ENCODE peak calls at places on chromosomes 16 and 17, in four cellular contexts. One of them, this sample, is unnamed.

GRCh38 chr17:14282700-14283099 is 18.2 kb upstream of the HS3ST3B1 start:
- DNase-seq in T-helper 9 cell: no peak
- DNase-seq in SJCRH30: no peak
- DNase-seq in B cell: no peak
- DNase-seq in this sample: no peak

GRCh38 chr17:2967515-2967914 is 95.9 kb downstream of the OR1D5 start:
- DNase-seq in SJCRH30: no peak
- DNase-seq in T-helper 9 cell: no peak
- DNase-seq in B cell: no peak
- DNase-seq in this sample: no peak

GRCh38 chr16:3022697-3023414 is 886 bp downstream of the HCFC1R1 start:
- DNase-seq in B cell: no peak
- DNase-seq in SJCRH30: peak; percentile 24
- DNase-seq in T-helper 9 cell: no peak
- DNase-seq in this sample: no peak

GRCh38 chr17:1480747-1481465 is 11.6 kb downstream of the MYO1C start:
- DNase-seq in SJCRH30: no peak
- DNase-seq in T-helper 9 cell: no peak
- DNase-seq in B cell: no peak
- DNase-seq in this sample: no peak

GRCh38 chr17:83076930-83077329 is 2.5 kb upstream of the METRNL start:
- DNase-seq in T-helper 9 cell: no peak
- DNase-seq in SJCRH30: no peak
- DNase-seq in B cell: no peak
- DNase-seq in this sample: no peak

GRCh38 chr16:80231888-80232287 is 308.9 kb upstream of the DYNLRB2 start:
- DNase-seq in T-helper 9 cell: no peak
- DNase-seq in B cell: no peak
- DNase-seq in SJCRH30: no peak
- DNase-seq in this sample: no peak

GRCh38 chr16:58614212-58614611 is 15.4 kb downstream of the CNOT1 start:
- DNase-seq in SJCRH30: no peak
- DNase-seq in B cell: no peak
- DNase-seq in T-helper 9 cell: no peak
- DNase-seq in this sample: no peak

GRCh38 chr17:79046501-79047280 is 22.7 kb downstream of the C1QTNF1 start:
- DNase-seq in T-helper 9 cell: no peak
- DNase-seq in SJCRH30: peak; percentile 95
- DNase-seq in B cell: no peak
- DNase-seq in this sample: no peak

GRCh38 chr17:60665602-60666001 is 12.0 kb upstream of the BCAS3 start:
- DNase-seq in T-helper 9 cell: no peak
- DNase-seq in B cell: no peak
- DNase-seq in SJCRH30: no peak
- DNase-seq in this sample: no peak

GRCh38 chr16:71645450-71645849 is 19.5 kb downstream of the MARVELD3 start:
- DNase-seq in B cell: no peak
- DNase-seq in T-helper 9 cell: no peak
- DNase-seq in SJCRH30: no peak
- DNase-seq in this sample: no peak

GRCh38 chr17:33330877-33331276 is 37.8 kb upstream of the ASIC2 start:
- DNase-seq in T-helper 9 cell: no peak
- DNase-seq in SJCRH30: no peak
- DNase-seq in B cell: no peak
- DNase-seq in this sample: no peak

GRCh38 chr16:81264386-81264785 is 25.9 kb downstream of the BCO1 start:
- DNase-seq in B cell: no peak
- DNase-seq in SJCRH30: no peak
- DNase-seq in T-helper 9 cell: no peak
- DNase-seq in this sample: no peak

GRCh38 chr17:28864991-28865849 is 10.4 kb downstream of the ERAL1 start:
- DNase-seq in T-helper 9 cell: no peak
- DNase-seq in SJCRH30: no peak
- DNase-seq in B cell: no peak
- DNase-seq in this sample: peak; percentile 51

GRCh38 chr17:30449480-30449879 is 27.7 kb upstream of the GOSR1 start:
- DNase-seq in T-helper 9 cell: no peak
- DNase-seq in B cell: no peak
- DNase-seq in SJCRH30: no peak
- DNase-seq in this sample: no peak

GRCh38 chr16:11824362-11824761 is 27.0 kb downstream of the RSL1D1 start:
- DNase-seq in SJCRH30: no peak
- DNase-seq in T-helper 9 cell: no peak
- DNase-seq in B cell: no peak
- DNase-seq in this sample: peak; percentile 92

GRCh38 chr17:67995568-67996191 is 589 bp downstream of the C17orf58 start:
- DNase-seq in B cell: no peak
- DNase-seq in T-helper 9 cell: no peak
- DNase-seq in SJCRH30: peak; percentile 26
- DNase-seq in this sample: no peak

This sample was measured in trophoblast cell.